ENCODE peak calls at places on chromosomes 16 and 17, in ten cellular contexts. One of them, this sample, is unnamed.

GRCh38 chr16:21033707-21034106 is 116.9 kb downstream of the DNAH3 start:
- DNase-seq in T-helper 17 cell: no peak
- DNase-seq in upper lobe of right lung: no peak
- DNase-seq in NCI-H1048: no peak
- DNase-seq in AG04449: no peak
- DNase-seq in H1: no peak
- DNase-seq in kidney: no peak
- DNase-seq in activated CD4-positive, alpha-beta T cell treated with anti-CD3 and anti-CD28 coated beads, Interleukin-2, amount 50 U/mL, for 48 hours: no peak
- DNase-seq in T follicular helper cell: no peak
- DNase-seq in ACHN: no peak
- DNase-seq in this sample: no peak

GRCh38 chr16:51167170-51167710 is 16.2 kb upstream of the SALL1 start:
- DNase-seq in T-helper 17 cell: no peak
- DNase-seq in upper lobe of right lung: no peak
- DNase-seq in NCI-H1048: no peak
- DNase-seq in AG04449: no peak
- DNase-seq in H1: no peak
- DNase-seq in kidney: no peak
- DNase-seq in activated CD4-positive, alpha-beta T cell treated with anti-CD3 and anti-CD28 coated beads, Interleukin-2, amount 50 U/mL, for 48 hours: no peak
- DNase-seq in T follicular helper cell: no peak
- DNase-seq in ACHN: no peak
- DNase-seq in this sample: no peak

GRCh38 chr16:22053921-22054341 is 38.4 kb upstream of the VWA3A start:
- DNase-seq in T-helper 17 cell: no peak
- DNase-seq in upper lobe of right lung: no peak
- DNase-seq in NCI-H1048: no peak
- DNase-seq in AG04449: no peak
- DNase-seq in H1: no peak
- DNase-seq in kidney: no peak
- DNase-seq in activated CD4-positive, alpha-beta T cell treated with anti-CD3 and anti-CD28 coated beads, Interleukin-2, amount 50 U/mL, for 48 hours: no peak
- DNase-seq in T follicular helper cell: no peak
- DNase-seq in ACHN: no peak
- DNase-seq in this sample: no peak

GRCh38 chr17:68614718-68615117 is 13.6 kb upstream of the FAM20A start:
- DNase-seq in T-helper 17 cell: no peak
- DNase-seq in upper lobe of right lung: no peak
- DNase-seq in NCI-H1048: no peak
- DNase-seq in AG04449: no peak
- DNase-seq in H1: no peak
- DNase-seq in kidney: no peak
- DNase-seq in activated CD4-positive, alpha-beta T cell treated with anti-CD3 and anti-CD28 coated beads, Interleukin-2, amount 50 U/mL, for 48 hours: no peak
- DNase-seq in T follicular helper cell: no peak
- DNase-seq in ACHN: no peak
- DNase-seq in this sample: no peak

GRCh38 chr16:31242197-31242596 is 17.6 kb upstream of the ITGAM start:
- DNase-seq in T-helper 17 cell: no peak
- DNase-seq in upper lobe of right lung: no peak
- DNase-seq in NCI-H1048: no peak
- DNase-seq in AG04449: no peak
- DNase-seq in H1: no peak
- DNase-seq in kidney: no peak
- DNase-seq in activated CD4-positive, alpha-beta T cell treated with anti-CD3 and anti-CD28 coated beads, Interleukin-2, amount 50 U/mL, for 48 hours: no peak
- DNase-seq in T follicular helper cell: no peak
- DNase-seq in ACHN: no peak
- DNase-seq in this sample: no peak

GRCh38 chr16:81319221-81319912 is 4.6 kb downstream of the GAN start:
- DNase-seq in T-helper 17 cell: no peak
- DNase-seq in upper lobe of right lung: no peak
- DNase-seq in NCI-H1048: no peak
- DNase-seq in AG04449: no peak
- DNase-seq in H1: no peak
- DNase-seq in kidney: no peak
- DNase-seq in activated CD4-positive, alpha-beta T cell treated with anti-CD3 and anti-CD28 coated beads, Interleukin-2, amount 50 U/mL, for 48 hours: no peak
- DNase-seq in T follicular helper cell: no peak
- DNase-seq in ACHN: peak
- DNase-seq in this sample: no peak

GRCh38 chr16:19071811-19072777 is 4.7 kb downstream of the COQ7 start:
- DNase-seq in T-helper 17 cell: no peak
- DNase-seq in upper lobe of right lung: peak
- DNase-seq in NCI-H1048: no peak
- DNase-seq in AG04449: no peak
- DNase-seq in H1: no peak
- DNase-seq in kidney: no peak
- DNase-seq in activated CD4-positive, alpha-beta T cell treated with anti-CD3 and anti-CD28 coated beads, Interleukin-2, amount 50 U/mL, for 48 hours: peak
- DNase-seq in T follicular helper cell: peak
- DNase-seq in ACHN: peak
- DNase-seq in this sample: peak

GRCh38 chr16:64478258-64478906 is 643.5 kb downstream of the CDH11 start:
- DNase-seq in T-helper 17 cell: no peak
- DNase-seq in upper lobe of right lung: no peak
- DNase-seq in NCI-H1048: no peak
- DNase-seq in AG04449: peak
- DNase-seq in H1: no peak
- DNase-seq in kidney: no peak
- DNase-seq in activated CD4-positive, alpha-beta T cell treated with anti-CD3 and anti-CD28 coated beads, Interleukin-2, amount 50 U/mL, for 48 hours: no peak
- DNase-seq in T follicular helper cell: no peak
- DNase-seq in ACHN: no peak
- DNase-seq in this sample: no peak

This sample was measured in lower leg skin.